ENCODE peak calls at places on chromosomes 16 and 17, in four cellular contexts. Y is MM.1S, I is H9, A is GM23248. E is an unnamed sample.

GRCh38 chr17:79991924-79992656 is 43.6 kb downstream of the TBC1D16 start:
- DNase-seq in A (peak; percentile 27), I (peak; percentile 56), Y (no peak), E (no peak)

GRCh38 chr17:19304209-19304608 is 58.3 kb downstream of the B9D1 start:
- DNase-seq in A (peak; percentile 64), I (no peak), Y (peak; percentile 27), E (peak; percentile 34)

GRCh38 chr16:12016166-12016947 is 39.8 kb downstream of the SNX29 start:
- DNase-seq in Y (no peak), I (no peak), A (peak; percentile 59), E (no peak)

GRCh38 chr16:67241008-67241900 is 6.0 kb downstream of the FHOD1 start:
- DNase-seq in A (peak; percentile 92), I (peak; percentile 42), Y (no peak), E (peak; percentile 54)

GRCh38 chr17:47203984-47204721 is 5.0 kb upstream of the MYL4 start:
- DNase-seq in Y (peak; percentile 53), A (peak; percentile 83), I (no peak), E (no peak)

GRCh38 chr16:64455275-64455674 is 666.6 kb downstream of the CDH11 start:
- DNase-seq in A (peak; percentile 45), Y (no peak), I (no peak), E (no peak)

GRCh38 chr16:89114159-89114981 is 20.7 kb downstream of the ACSF3 start:
- DNase-seq in Y (no peak), I (peak; percentile 52), A (no peak), E (no peak)

GRCh38 chr16:14302031-14302398 is 230.9 kb downstream of the MRTFB start:
- DNase-seq in I (peak; percentile 44), A (peak; percentile 91), Y (peak; percentile 74), E (peak; percentile 85)

GRCh38 chr17:44522883-44523671 is 19.9 kb upstream of the GPATCH8 start:
- DNase-seq in I (peak; percentile 92), Y (peak; percentile 78), A (peak; percentile 86), E (peak; percentile 67)

GRCh38 chr17:76122411-76123126 is 18.5 kb downstream of the FOXJ1 start:
- DNase-seq in I (peak; percentile 70), A (no peak), Y (no peak), E (no peak)

GRCh38 chr17:78822552-78822951 is 18.1 kb downstream of the USP36 start:
- DNase-seq in A (peak; percentile 99), Y (no peak), I (no peak), E (peak; percentile 92)

DNA sequence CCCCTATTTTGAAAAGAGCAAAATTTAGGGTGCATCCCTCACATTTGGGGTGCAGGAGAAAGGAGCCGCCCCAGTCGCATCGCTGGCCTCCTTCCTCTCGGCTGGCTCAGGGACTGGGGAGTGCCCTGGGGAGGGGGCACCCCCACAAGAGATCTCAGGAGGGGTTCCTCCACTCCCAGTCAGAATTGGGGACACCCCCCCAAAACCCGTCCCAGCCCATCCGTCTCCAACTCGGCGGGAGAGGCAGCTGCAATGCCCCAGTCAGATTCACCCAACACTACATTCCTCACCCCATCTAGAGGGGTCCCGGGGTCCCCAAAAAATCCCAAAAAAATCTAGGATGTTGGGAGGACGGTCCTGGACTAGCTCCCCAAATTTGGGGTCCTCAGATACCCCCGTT is 3.4 kb upstream of the BCL6B start:
- DNase-seq in Y (no peak), I (no peak), A (no peak), E (no peak)
- H3K9ac ChIP-seq in Y (no peak overlapping the region), I (no peak overlapping the region), A (peak overlapping the region; percentile 84), E (no peak overlapping the region)

GRCh38 chr16:87367556-87367955 is 16.0 kb downstream of the FBXO31 start:
- DNase-seq in A (no peak), I (no peak), Y (no peak), E (no peak)

GRCh38 chr16:87369796-87370719 is 13.5 kb downstream of the FBXO31 start:
- DNase-seq in Y (no peak), A (no peak), I (no peak), E (no peak)

GRCh38 chr16:87368029-87368765 is 15.4 kb downstream of the FBXO31 start:
- DNase-seq in A (no peak), I (no peak), Y (no peak), E (no peak)

GRCh38 chr16:87371261-87371866 is 12.2 kb downstream of the FBXO31 start:
- DNase-seq in Y (no peak), A (no peak), I (no peak), E (no peak)

GRCh38 chr16:87369117-87369775 is 14.3 kb downstream of the FBXO31 start:
- DNase-seq in A (no peak), Y (no peak), I (no peak), E (no peak)
- H3K79me2 ChIP-seq in A (peaks cover 100% of the 10 kb centered on the region), Y (peaks cover 37% of the 10 kb centered on the region), I (no peaks in the 10 kb centered on the region), E (no peaks in the 10 kb centered on the region)

DNA sequence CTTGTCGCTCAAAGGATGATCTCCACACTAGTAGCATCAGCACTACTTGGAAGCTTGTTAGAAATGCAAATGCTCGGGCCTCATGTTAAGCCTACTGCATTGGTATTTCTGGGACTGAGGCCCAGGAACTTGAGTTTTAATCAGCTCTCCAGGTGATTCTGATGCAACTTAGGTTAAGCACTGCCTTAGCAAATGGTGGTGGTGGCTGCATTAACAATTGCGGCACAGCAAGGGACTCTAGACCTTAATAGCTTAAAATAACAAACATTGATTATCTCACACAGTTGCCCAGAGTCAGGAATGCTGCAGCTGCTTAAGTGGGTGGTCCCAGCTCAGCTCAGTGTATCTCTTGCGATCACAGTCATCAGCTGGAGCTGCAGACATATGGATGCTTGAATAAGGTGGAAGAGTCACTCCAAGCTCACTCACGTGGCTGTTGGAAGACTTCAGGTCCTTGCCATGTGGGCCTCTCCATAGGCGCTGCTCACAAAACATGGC is 25.8 kb downstream of the HS3ST3A1 start:
- DNase-seq in A (no peak), Y (no peak), I (peak; percentile 85), E (no peak)
- H3K9ac ChIP-seq in A (no peak overlapping the region), Y (no peak overlapping the region), I (no peak overlapping the region), E (no peak overlapping the region)

GRCh38 chr17:77327181-77327565 is 186.4 kb downstream of the SEC14L1 start:
- DNase-seq in Y (no peak), A (no peak), I (no peak), E (no peak)
- H3K79me2 ChIP-seq in Y (peaks cover 89% of the 10 kb centered on the region), A (peaks cover 85% of the 10 kb centered on the region), I (peaks cover 2% of the 10 kb centered on the region), E (peaks cover 12% of the 10 kb centered on the region)